ENCODE peak calls at places on chromosomes 3 and 15, in seven cellular contexts. P is stimulated activated naive B cell treated with anti-CD40 and anti-IgM and Interleukin-4, amounts not matched to agents 10 μg/mL and 1 μg/mL and 100 μg/mL, for 72 hours; Q is foreskin fibroblast; U is NCI-H2081; W is transverse colon; C is activated CD8-positive, alpha-beta memory T cell treated with anti-CD3 and anti-CD28 coated beads for 48 hours; I is pons. X is an unnamed sample.

GRCh38 chr3:189508784-189509489 is 122.3 kb upstream of the TP63 start:
- DNase-seq in P (no peak), U (no peak), W (no peak), I (peak; percentile 3), C (no peak), Q (no peak), X (peak; percentile 86)

GRCh38 chr3:142028174-142028833 is 121.0 kb downstream of the TFDP2 start:
- DNase-seq in I (peak; percentile 66), C (no peak), W (peak; percentile 14), Q (peak; percentile 58), P (peak; percentile 37), U (peak; percentile 22), X (peak; percentile 90)

GRCh38 chr15:66831801-66832390 is 129.9 kb downstream of the SMAD6 start:
- DNase-seq in Q (no peak), P (no peak), I (no peak), U (no peak), C (no peak), W (no peak), X (no peak)

GRCh38 chr3:148030975-148031374 is 621.8 kb downstream of the ZIC1 start:
- DNase-seq in Q (no peak), W (no peak), C (no peak), I (peak; percentile 14), U (no peak), P (no peak), X (no peak)

GRCh38 chr3:54962200-54962599 is 34.3 kb upstream of the LRTM1 start:
- DNase-seq in I (no peak), C (no peak), U (no peak), W (no peak), P (no peak), Q (no peak), X (no peak)

GRCh38 chr3:30694148-30694547 is 87.7 kb downstream of the TGFBR2 start:
- DNase-seq in Q (no peak), W (no peak), U (no peak), C (no peak), P (no peak), I (no peak), X (no peak)

GRCh38 chr15:44706401-44706800 is 4.7 kb downstream of the PATL2 start:
- DNase-seq in I (no peak), U (no peak), C (no peak), P (no peak), Q (no peak), W (no peak), X (no peak)

GRCh38 chr3:117145677-117146076 is 436.1 kb downstream of the TUSC7 start:
- DNase-seq in I (no peak), U (no peak), W (no peak), C (no peak), Q (no peak), P (no peak), X (no peak)

GRCh38 chr3:94036909-94037507 is 8.6 kb upstream of the STX19 start:
- DNase-seq in P (no peak), C (no peak), I (peak; percentile 36), W (no peak), Q (peak; percentile 30), U (peak; percentile 19), X (peak; percentile 20)

GRCh38 chr3:58688563-58688962 is 22.0 kb upstream of the FAM3D start:
- DNase-seq in Q (no peak), U (peak; percentile 18), I (peak; percentile 8), W (peak; percentile 51), C (no peak), P (no peak), X (no peak)

GRCh38 chr3:194134231-194134756 is 1.7 kb upstream of the HES1 start:
- DNase-seq in U (peak; percentile 84), P (peak; percentile 71), C (peak; percentile 29), W (peak; percentile 51), I (no peak), Q (peak; percentile 41), X (peak; percentile 76)

GRCh38 chr15:94671845-94672524 is 440.6 kb downstream of the MCTP2 start:
- DNase-seq in W (no peak), Q (no peak), P (no peak), I (peak; percentile 43), C (no peak), U (peak; percentile 5), X (no peak)

GRCh38 chr15:77069521-77070121 is 1.3 kb downstream of the TSPAN3 start:
- DNase-seq in U (peak; percentile 44), I (no peak), P (no peak), C (no peak), Q (no peak), W (peak; percentile 69), X (peak; percentile 40)

GRCh38 chr15:56098230-56098899 is 105.0 kb upstream of the NEDD4 start:
- DNase-seq in C (no peak), Q (no peak), I (no peak), P (no peak), W (no peak), U (no peak), X (no peak)

GRCh38 chr3:100913870-100914654 is 79.2 kb downstream of the ABI3BP start:
- DNase-seq in P (no peak), C (no peak), I (no peak), Q (peak; percentile 38), W (no peak), U (no peak), X (peak; percentile 98)

GRCh38 chr3:46947981-46948791 is 28.4 kb downstream of the CCDC12 start:
- DNase-seq in C (no peak), W (peak; percentile 86), P (no peak), U (no peak), Q (no peak), I (no peak), X (peak; percentile 64)

GRCh38 chr3:36969540-36970432 is 23.1 kb downstream of the EPM2AIP1 start:
- DNase-seq in I (peak; percentile 46), U (peak; percentile 87), C (no peak), W (no peak), P (peak; percentile 76), Q (peak; percentile 71), X (peak; percentile 61)

X was measured in renal cortical epithelial cell.